ENCODE peak calls at places on chromosomes 5 and 9, in seven cellular contexts. R is WTC11, O is OCI-LY7, Y is AG10803, Q is dorsolateral prefrontal cortex, W is GM12864, N is GM12865. M is an unnamed sample.

GRCh38 chr9:81609782-81610738 is 79.3 kb downstream of the TLE1 start:
- DNase-seq in R (no peak), O (no peak), Y (peak), Q (no peak), W (peak), N (peak), M (no peak)

GRCh38 chr9:124676159-124676551 is 95.0 kb downstream of the NR6A1 start:
- DNase-seq in R (no peak), O (no peak), Y (peak), Q (no peak), W (no peak), N (no peak), M (no peak)

GRCh38 chr5:113199122-113199905 is 222.7 kb downstream of the DCP2 start:
- DNase-seq in R (no peak), O (no peak), Y (peak), Q (no peak), W (no peak), N (no peak), M (no peak)

GRCh38 chr9:34334337-34334824 is 5.0 kb downstream of the NUDT2 start:
- DNase-seq in R (peak), O (no peak), Y (peak), Q (no peak), W (no peak), N (no peak), M (no peak)

GRCh38 chr5:89241186-89241585 is 358.2 kb upstream of the MEF2C start:
- DNase-seq in R (no peak), O (no peak), Y (peak), Q (no peak), W (no peak), N (no peak), M (no peak)

GRCh38 chr9:127976943-127977871 is 3.6 kb downstream of the EEIG1 start:
- DNase-seq in R (no peak), O (no peak), Y (no peak), Q (no peak), W (no peak), N (no peak), M (no peak)

GRCh38 chr9:32854271-32854670 is 70.9 kb downstream of the TMEM215 start:
- DNase-seq in R (no peak), O (no peak), Y (no peak), Q (no peak), W (no peak), N (no peak), M (no peak)

GRCh38 chr5:163938595-163938994 is 433.2 kb downstream of the MAT2B start:
- DNase-seq in R (no peak), O (no peak), Y (no peak), Q (no peak), W (no peak), N (no peak), M (no peak)

GRCh38 chr9:127977877-127978647 is 2.7 kb downstream of the EEIG1 start:
- DNase-seq in R (peak), O (no peak), Y (peak), Q (peak), W (no peak), N (peak), M (no peak)

GRCh38 chr9:113578877-113579269 is 115.3 kb downstream of the RGS3 start:
- DNase-seq in R (no peak), O (peak), Y (peak), Q (no peak), W (peak), N (peak), M (peak)

GRCh38 chr5:65640240-65640639 is 15.4 kb downstream of the SHLD3 start:
- DNase-seq in R (no peak), O (no peak), Y (no peak), Q (no peak), W (no peak), N (no peak), M (no peak)

GRCh38 chr5:170751631-170752030 is 31.9 kb upstream of the GABRP start:
- DNase-seq in R (no peak), O (no peak), Y (no peak), Q (no peak), W (no peak), N (no peak), M (no peak)

GRCh38 chr5:66249920-66250319 is 105.8 kb downstream of the SREK1 start:
- DNase-seq in R (no peak), O (no peak), Y (no peak), Q (no peak), W (no peak), N (no peak), M (no peak)

GRCh38 chr5:133849116-133849515 is 119.3 kb downstream of the C5orf15 start:
- DNase-seq in R (no peak), O (no peak), Y (no peak), Q (no peak), W (no peak), N (no peak), M (no peak)

GRCh38 chr5:91639744-91640143 is 256.6 kb upstream of the ARRDC3 start:
- DNase-seq in R (no peak), O (no peak), Y (no peak), Q (no peak), W (no peak), N (no peak), M (no peak)

GRCh38 chr5:91632871-91633270 is 249.8 kb upstream of the ARRDC3 start:
- DNase-seq in R (no peak), O (no peak), Y (no peak), Q (no peak), W (no peak), N (no peak), M (no peak)

GRCh38 chr5:91635950-91636349 is 252.8 kb upstream of the ARRDC3 start:
- DNase-seq in R (no peak), O (no peak), Y (no peak), Q (no peak), W (no peak), N (no peak), M (no peak)

GRCh38 chr5:91638010-91638409 is 254.9 kb upstream of the ARRDC3 start:
- DNase-seq in R (no peak), O (no peak), Y (no peak), Q (no peak), W (no peak), N (no peak), M (no peak)

GRCh38 chr5:91636351-91636750 is 253.2 kb upstream of the ARRDC3 start:
- DNase-seq in R (no peak), O (no peak), Y (no peak), Q (no peak), W (no peak), N (no peak), M (no peak)
- TF ChIP-seq CTCF in R (no peak), O (peak), Y (no peak), Q (no peak), W (no peak), N (no peak), M (no peak)

GRCh38 chr9:77864096-77864889 is 167.3 kb downstream of the GNAQ start:
- DNase-seq in R (no peak), O (peak), Y (peak), Q (no peak), W (no peak), N (peak), M (peak)
- TF ChIP-seq CTCF in R (no peak), O (no peak), Y (no peak), Q (no peak), W (no peak), N (no peak), M (no peak)

DNA sequence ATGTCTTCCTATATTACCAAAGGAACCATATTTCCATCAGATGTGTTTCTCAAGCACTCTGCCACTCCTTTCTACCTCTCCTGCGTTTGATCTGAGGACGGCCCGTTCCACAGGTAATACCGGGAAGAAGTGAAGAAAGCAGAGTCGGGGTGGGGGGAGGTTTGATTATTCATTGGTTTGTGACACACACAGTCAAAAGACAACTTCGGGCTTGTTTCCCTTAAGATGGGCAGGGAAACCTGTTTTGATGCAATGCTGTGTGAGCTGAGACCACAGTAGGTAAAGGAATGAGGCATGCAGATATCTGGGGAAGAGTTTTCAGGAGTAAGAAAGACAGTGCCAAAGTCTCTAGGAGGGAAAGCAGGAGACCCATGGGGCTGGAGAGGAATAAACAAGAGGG is 54.0 kb downstream of the BOD1 start:
- DNase-seq in R (no peak), O (no peak), Y (no peak), Q (no peak), W (no peak), N (no peak), M (no peak)
- TF ChIP-seq CTCF in R (no peak), O (no peak), Y (no peak), Q (no peak), W (no peak), N (no peak), M (no peak)

DNA sequence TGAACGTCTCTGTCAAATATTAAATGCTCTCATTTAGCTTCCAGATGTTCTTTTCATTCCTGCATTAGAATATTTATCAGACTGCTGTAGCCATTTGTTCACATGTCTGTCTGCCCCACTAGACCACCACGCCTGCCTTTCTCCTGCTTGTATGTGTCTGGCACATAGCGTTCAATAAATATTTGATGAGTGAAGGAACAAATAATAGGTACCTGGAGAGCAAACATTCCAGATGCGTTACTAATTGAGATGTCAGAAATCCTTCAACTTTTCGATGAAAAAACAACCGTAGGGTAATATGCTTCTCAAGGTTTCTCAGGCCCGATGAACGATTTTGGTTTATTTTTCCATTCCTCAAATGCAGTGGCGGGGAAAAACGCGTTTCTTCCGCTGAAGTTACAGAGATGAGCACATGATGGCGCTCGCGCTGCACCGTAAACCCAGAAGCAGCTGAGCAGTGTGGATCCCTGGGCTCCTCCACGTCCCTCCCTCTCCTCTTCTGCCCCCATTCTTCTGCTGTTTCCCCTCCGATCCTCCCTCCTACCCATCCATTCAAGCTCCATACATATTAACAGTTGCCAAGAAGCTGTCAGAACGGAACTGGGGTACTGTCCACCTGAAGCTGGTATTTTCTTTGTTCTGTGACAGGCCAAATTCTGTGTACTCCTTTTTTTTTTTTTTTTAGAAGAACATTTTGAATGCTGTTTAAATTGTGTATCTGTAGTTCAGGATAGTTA is 245.4 kb downstream of the MPDZ start:
- DNase-seq in R (peak), O (peak), Y (peak), Q (peak), W (peak), N (peak), M (peak)
- TF ChIP-seq CTCF in R (peak), O (peak), Y (peak), Q (peak), W (peak), N (peak), M (peak)

DNA sequence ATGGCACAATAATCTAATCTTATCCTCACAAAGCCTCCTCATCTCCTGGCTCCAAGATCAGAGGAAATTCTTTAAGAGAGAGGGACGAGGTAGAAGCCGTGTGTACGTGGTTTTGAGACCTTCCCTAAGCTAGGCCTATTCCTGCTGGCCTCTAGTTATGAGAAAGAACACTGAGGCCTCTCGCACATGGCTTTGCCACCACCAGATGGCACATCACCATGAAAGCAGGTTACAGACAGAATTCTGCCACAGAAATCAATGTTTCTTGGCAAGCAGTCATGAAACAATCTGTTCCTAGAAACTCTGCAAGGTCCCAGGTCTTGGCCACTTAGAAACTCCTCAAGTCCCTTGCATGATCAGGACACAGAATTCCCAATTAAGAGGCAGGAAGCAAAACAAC is 268.2 kb upstream of the TAS2R1 start:
- DNase-seq in R (peak), O (peak), Y (peak), Q (no peak), W (no peak), N (peak), M (no peak)
- TF ChIP-seq CTCF in R (no peak), O (peak), Y (peak), Q (peak), W (peak), N (peak), M (no peak)